ENCODE peak calls at places on chromosome 12, in ten cellular contexts. W is heart left ventricle; E is neural crest cell; I is H7; M is Caki2; O is activated CD4-positive, alpha-beta T cell treated with anti-CD3 and anti-CD28 coated beads, Interleukin-2, amount 50 U/mL, for 4 hours; Z is Ammon's horn; A is non-pigmented ciliary epithelial cell; N is activated effector memory CD4-positive, alpha-beta T cell treated with Interleukin-2 at 50 U/mL for 16 hours; T is cerebellum. Y is an unnamed sample.

GRCh38 chr12:68011882-68012207 is 22.6 kb downstream of the IFNG-AS1 start:
- DNase-seq in E (no peak), A (no peak), Z (no peak), I (no peak), T (no peak), W (no peak), N (no peak), M (no peak), O (no peak), Y (no peak)

GRCh38 chr12:12167847-12168246 is 97.1 kb downstream of the BCL2L14 start:
- DNase-seq in I (no peak), A (no peak), M (no peak), W (no peak), Z (no peak), E (no peak), N (no peak), O (no peak), T (no peak), Y (no peak)

GRCh38 chr12:113204806-113205205 is 16.5 kb upstream of the TPCN1 start:
- DNase-seq in I (no peak), Z (no peak), N (no peak), A (no peak), T (no peak), M (peak), W (no peak), O (no peak), E (no peak), Y (no peak)

GRCh38 chr12:68908076-68908475 is 24.9 kb downstream of the CPM start:
- DNase-seq in O (no peak), I (no peak), M (no peak), Z (no peak), W (no peak), T (no peak), N (no peak), E (no peak), A (no peak), Y (no peak)

GRCh38 chr12:130572553-130572952 is 143.5 kb downstream of the RIMBP2 start:
- DNase-seq in M (no peak), Z (peak), O (no peak), A (no peak), N (no peak), I (no peak), W (no peak), E (no peak), T (no peak), Y (no peak)

GRCh38 chr12:110349521-110350151 is 53.9 kb downstream of the ANAPC7 start:
- DNase-seq in M (no peak), T (peak), A (no peak), N (peak), I (peak), O (peak), E (no peak), W (no peak), Z (peak), Y (peak)

GRCh38 chr12:60191271-60191670 is 595.4 kb downstream of the SLC16A7 start:
- DNase-seq in T (no peak), Z (no peak), N (no peak), O (no peak), A (no peak), W (no peak), I (no peak), E (no peak), M (no peak), Y (no peak)

GRCh38 chr12:47789141-47789540 is 16.1 kb downstream of the SLC48A1 start:
- DNase-seq in N (no peak), Z (no peak), W (no peak), O (no peak), A (no peak), I (no peak), M (no peak), T (no peak), E (no peak), Y (no peak)

GRCh38 chr12:77153706-77154105 is 88.3 kb upstream of the E2F7 start:
- DNase-seq in E (no peak), Z (peak), M (no peak), W (no peak), T (no peak), I (no peak), O (no peak), N (no peak), A (no peak), Y (no peak)

GRCh38 chr12:57891639-57892228 is 45.2 kb upstream of the CTDSP2 start:
- DNase-seq in T (no peak), O (no peak), N (no peak), A (no peak), Z (no peak), W (no peak), I (no peak), M (no peak), E (no peak), Y (no peak)

GRCh38 chr12:11499802-11500201 is 104.4 kb upstream of the PRB2 start:
- DNase-seq in Z (peak), O (no peak), E (no peak), W (no peak), N (no peak), T (no peak), M (no peak), A (no peak), I (no peak), Y (no peak)

GRCh38 chr12:76450690-76451089 is 102.5 kb upstream of the BBS10 start:
- DNase-seq in O (no peak), E (no peak), I (no peak), A (peak), N (no peak), W (no peak), T (no peak), Z (no peak), M (peak), Y (no peak)

GRCh38 chr12:79949098-79949497 is 14.2 kb upstream of the PPP1R12A start:
- DNase-seq in Z (no peak), O (no peak), E (no peak), W (no peak), A (no peak), T (no peak), N (no peak), M (no peak), I (no peak), Y (no peak)

GRCh38 chr12:85633491-85633890 is 202.7 kb downstream of the RASSF9 start:
- DNase-seq in I (no peak), O (no peak), N (no peak), M (no peak), W (no peak), Z (no peak), A (no peak), E (no peak), T (no peak), Y (no peak)

GRCh38 chr12:32604565-32604964 is 74.5 kb upstream of the DNM1L start:
- DNase-seq in O (no peak), W (no peak), N (no peak), T (no peak), M (no peak), I (no peak), Z (no peak), E (no peak), A (no peak), Y (no peak)

GRCh38 chr12:96882862-96883261 is 24.2 kb upstream of the NEDD1 start:
- DNase-seq in I (no peak), E (no peak), A (peak), T (no peak), M (no peak), Z (no peak), W (no peak), N (no peak), O (no peak), Y (no peak)

GRCh38 chr12:64670039-64670438 is 59.7 kb downstream of the RASSF3 start:
- DNase-seq in N (no peak), W (no peak), Z (no peak), E (no peak), T (no peak), A (no peak), I (no peak), M (no peak), O (no peak), Y (no peak)

GRCh38 chr12:100927825-100928224 is 133.2 kb downstream of the ANO4 start:
- DNase-seq in Z (no peak), M (peak), T (no peak), I (no peak), A (peak), E (no peak), W (no peak), N (no peak), O (no peak), Y (no peak)

GRCh38 chr12:82651489-82651888 is 35.2 kb upstream of the TMTC2 start:
- DNase-seq in O (no peak), T (no peak), A (no peak), N (no peak), I (no peak), Z (no peak), E (no peak), M (peak), W (no peak), Y (no peak)

GRCh38 chr12:106773945-106774807 is at the start of gene RIC8B:
- DNase-seq in A (peak), N (peak), E (peak), O (peak), W (peak), I (peak), M (peak), T (peak), Z (peak), Y (peak)

GRCh38 chr12:56590237-56590830 is 39.8 kb downstream of the BAZ2A start:
- DNase-seq in A (no peak), E (no peak), O (no peak), N (no peak), T (no peak), W (no peak), M (no peak), Z (no peak), I (peak), Y (no peak)

GRCh38 chr12:76117751-76118150 is 33.3 kb upstream of the NAP1L1 start:
- DNase-seq in Z (no peak), I (no peak), A (no peak), O (no peak), E (no peak), T (no peak), M (no peak), N (no peak), W (no peak), Y (no peak)

GRCh38 chr12:113052326-113052725 is 4.2 kb upstream of the DTX1 start:
- DNase-seq in T (no peak), Z (no peak), N (no peak), A (no peak), E (no peak), I (no peak), O (no peak), M (no peak), W (no peak), Y (no peak)

GRCh38 chr12:131783915-131784541 is 44.2 kb upstream of the MMP17 start:
- DNase-seq in A (peak), N (no peak), Z (no peak), M (peak), W (no peak), O (no peak), T (no peak), E (no peak), I (peak), Y (no peak)

GRCh38 chr12:96210376-96211055 is 16.3 kb downstream of the ELK3 start:
- DNase-seq in T (no peak), Z (no peak), I (no peak), E (no peak), W (no peak), A (no peak), O (peak), M (no peak), N (peak), Y (peak)

GRCh38 chr12:88553941-88554658 is 26.2 kb downstream of the KITLG start:
- DNase-seq in Z (no peak), N (no peak), O (no peak), T (no peak), I (no peak), W (no peak), E (no peak), M (peak), A (peak), Y (no peak)

GRCh38 chr12:119183942-119184695 is 5.4 kb downstream of the HSPB8 start:
- DNase-seq in T (no peak), Z (peak), E (no peak), A (no peak), O (no peak), M (no peak), I (no peak), W (peak), N (no peak), Y (no peak)

GRCh38 chr12:123270380-123271181 is 1.1 kb downstream of the CDK2AP1 start:
- DNase-seq in T (peak), N (no peak), W (no peak), I (peak), Z (no peak), M (no peak), E (peak), A (no peak), O (no peak), Y (peak)

GRCh38 chr12:77388611-77389265 is 323.4 kb upstream of the E2F7 start:
- DNase-seq in Z (no peak), W (no peak), O (no peak), E (no peak), A (no peak), M (no peak), I (no peak), N (no peak), T (no peak), Y (no peak)

GRCh38 chr12:131621701-131622421 is 89.0 kb upstream of the SFSWAP start:
- DNase-seq in M (no peak), E (peak), O (no peak), A (no peak), T (peak), I (peak), W (no peak), N (no peak), Z (peak), Y (no peak)

GRCh38 chr12:128745772-128746689 is 77.7 kb downstream of the SLC15A4 start:
- DNase-seq in I (no peak), M (no peak), E (no peak), Z (no peak), T (no peak), W (no peak), O (no peak), A (no peak), N (no peak), Y (no peak)

GRCh38 chr12:46260153-46260912 is 8.5 kb downstream of the SLC38A1 start:
- DNase-seq in A (no peak), M (peak), Z (no peak), I (no peak), N (no peak), E (no peak), T (no peak), O (no peak), W (no peak), Y (no peak)

GRCh38 chr12:5493018-5493417 is 61.1 kb downstream of the NTF3 start:
- DNase-seq in O (no peak), T (no peak), Z (no peak), A (no peak), W (no peak), E (no peak), M (no peak), I (peak), N (no peak), Y (no peak)

GRCh38 chr12:25855716-25856115 is 102.8 kb upstream of the RASSF8 start:
- DNase-seq in O (no peak), N (no peak), E (no peak), T (no peak), I (no peak), Z (no peak), W (no peak), A (no peak), M (no peak), Y (no peak)

GRCh38 chr12:62882140-62882539 is 52.8 kb downstream of the PPM1H start:
- DNase-seq in E (no peak), O (no peak), I (no peak), T (no peak), M (no peak), A (no peak), W (no peak), N (no peak), Z (no peak), Y (no peak)

GRCh38 chr12:79309039-79309438 is 381.7 kb downstream of the PAWR start:
- DNase-seq in O (no peak), W (no peak), E (no peak), Z (no peak), A (no peak), T (no peak), N (no peak), I (no peak), M (no peak), Y (no peak)

GRCh38 chr12:92224685-92225331 is 79.2 kb upstream of the BTG1 start:
- DNase-seq in A (no peak), W (no peak), T (no peak), M (peak), I (peak), Z (no peak), O (no peak), N (no peak), E (no peak), Y (no peak)

GRCh38 chr12:80282761-80283160 is 161.3 kb upstream of the PTPRQ start:
- DNase-seq in M (no peak), N (no peak), T (no peak), I (no peak), A (no peak), O (no peak), E (no peak), Z (no peak), W (no peak), Y (no peak)